ENCODE peak calls at places on chromosomes 4 and X, in ten cellular contexts. T is tibial nerve, J is lung, O is body of pancreas, V is cardiac fibroblast, W is OCI-LY7, P is kidney epithelial cell, M is AG09309, Z is dorsolateral prefrontal cortex, Y is HCT116. C is an unnamed sample.

GRCh38 chr4:145840162-145840768 is 98.4 kb downstream of the ZNF827 start:
- DNase-seq in T (no peak), J (no peak), O (no peak), V (peak), W (peak), P (no peak), M (no peak), Z (no peak), Y (peak), C (peak)

GRCh38 chr4:143482753-143483362 is 30.6 kb upstream of the SMARCA5 start:
- DNase-seq in T (no peak), J (no peak), O (peak), V (peak), W (peak), P (no peak), M (peak), Z (no peak), Y (peak), C (peak)

GRCh38 chr4:16269742-16270522 is 43.7 kb upstream of the TAPT1 start:
- DNase-seq in T (no peak), J (no peak), O (no peak), V (peak), W (no peak), P (no peak), M (peak), Z (no peak), Y (no peak), C (peak)

GRCh38 chr4:16196482-16197393 is 29.5 kb downstream of the TAPT1 start:
- DNase-seq in T (no peak), J (no peak), O (no peak), V (peak), W (no peak), P (peak), M (peak), Z (no peak), Y (peak), C (peak)

GRCh38 chr4:166458756-166459155 is 585.7 kb downstream of the TLL1 start:
- DNase-seq in T (no peak), J (no peak), O (no peak), V (no peak), W (no peak), P (peak), M (no peak), Z (no peak), Y (no peak), C (peak)

GRCh38 chr4:71355045-71355444 is 16.2 kb downstream of the SLC4A4 start:
- DNase-seq in T (no peak), J (no peak), O (no peak), V (no peak), W (no peak), P (no peak), M (no peak), Z (no peak), Y (no peak), C (no peak)

GRCh38 chr4:53981573-53981972 is 82.8 kb downstream of the CHIC2 start:
- DNase-seq in T (no peak), J (no peak), O (no peak), V (no peak), W (no peak), P (no peak), M (peak), Z (no peak), Y (no peak), C (no peak)

GRCh38 chr4:158006973-158007372 is 165.9 kb downstream of the GASK1B start:
- DNase-seq in T (no peak), J (no peak), O (no peak), V (peak), W (no peak), P (no peak), M (no peak), Z (no peak), Y (no peak), C (peak)

GRCh38 chr4:1055721-1056590 is 44.5 kb downstream of the FGFRL1 start:
- DNase-seq in T (no peak), J (no peak), O (no peak), V (peak), W (peak), P (no peak), M (no peak), Z (no peak), Y (no peak), C (peak)

GRCh38 chr4:103996637-103997036 is 276.9 kb upstream of the TACR3 start:
- DNase-seq in T (no peak), J (no peak), O (peak), V (peak), W (no peak), P (peak), M (no peak), Z (peak), Y (peak), C (peak)

GRCh38 chr4:78652282-78652876 is 100.8 kb downstream of the ANXA3 start:
- DNase-seq in T (no peak), J (no peak), O (no peak), V (peak), W (no peak), P (no peak), M (no peak), Z (no peak), Y (no peak), C (peak)

GRCh38 chrX:148310402-148311200 is 189.8 kb upstream of the AFF2 start:
- DNase-seq in T (no peak), J (no peak), O (no peak), V (no peak), W (peak), P (no peak), M (no peak), Z (no peak), Y (no peak), C (no peak)

GRCh38 chr4:4775493-4776004 is 83.9 kb upstream of the MSX1 start:
- DNase-seq in T (no peak), J (no peak), O (no peak), V (no peak), W (no peak), P (no peak), M (no peak), Z (no peak), Y (no peak), C (no peak)

GRCh38 chrX:123184199-123184857 is at the start of gene GRIA3:
- DNase-seq in T (no peak), J (no peak), O (no peak), V (no peak), W (no peak), P (no peak), M (peak), Z (peak), Y (no peak), C (no peak)

GRCh38 chr4:20662851-20663250 is 37.4 kb upstream of the PACRGL start:
- DNase-seq in T (no peak), J (no peak), O (no peak), V (peak), W (no peak), P (no peak), M (no peak), Z (no peak), Y (no peak), C (peak)

GRCh38 chr4:77174426-77174825 is 17.4 kb downstream of the CCNG2 start:
- DNase-seq in T (no peak), J (no peak), O (no peak), V (no peak), W (peak), P (no peak), M (no peak), Z (no peak), Y (no peak), C (no peak)

GRCh38 chr4:8123389-8123788 is 35.2 kb downstream of the ABLIM2 start:
- DNase-seq in T (no peak), J (no peak), O (no peak), V (peak), W (no peak), P (no peak), M (no peak), Z (no peak), Y (no peak), C (no peak)

GRCh38 chr4:96736352-96736889 is 896.5 kb downstream of the PDHA2 start:
- DNase-seq in T (no peak), J (no peak), O (no peak), V (peak), W (no peak), P (peak), M (no peak), Z (no peak), Y (peak), C (peak)

GRCh38 chrX:154592505-154592904 is 7.6 kb downstream of the CTAG1A start:
- DNase-seq in T (no peak), J (no peak), O (no peak), V (no peak), W (no peak), P (no peak), M (no peak), Z (no peak), Y (no peak), C (no peak)

GRCh38 chrX:39862958-39863357 is 234.8 kb downstream of the BCOR start:
- DNase-seq in T (no peak), J (no peak), O (no peak), V (no peak), W (no peak), P (no peak), M (no peak), Z (no peak), Y (no peak), C (no peak)

GRCh38 chr4:31360786-31361185 is 640.6 kb downstream of the PCDH7 start:
- DNase-seq in T (no peak), J (no peak), O (no peak), V (peak), W (no peak), P (no peak), M (peak), Z (no peak), Y (no peak), C (peak)

GRCh38 chrX:103704863-103705262 is 5.8 kb upstream of the TMEM31 start:
- DNase-seq in T (no peak), J (no peak), O (no peak), V (no peak), W (no peak), P (no peak), M (no peak), Z (peak), Y (no peak), C (no peak)

GRCh38 chr4:151563194-151563593 is 154.2 kb downstream of the FHIP1A start:
- DNase-seq in T (no peak), J (no peak), O (peak), V (no peak), W (no peak), P (no peak), M (no peak), Z (no peak), Y (no peak), C (no peak)

GRCh38 chr4:120156115-120156718 is 89.6 kb upstream of the MAD2L1 start:
- DNase-seq in T (no peak), J (no peak), O (peak), V (peak), W (peak), P (peak), M (peak), Z (no peak), Y (peak), C (peak)

GRCh38 chr4:121155893-121156292 is 8.2 kb downstream of the TNIP3 start:
- DNase-seq in T (no peak), J (no peak), O (no peak), V (peak), W (no peak), P (peak), M (peak), Z (no peak), Y (no peak), C (peak)

GRCh38 chrX:107684956-107685385 is 56.7 kb downstream of the PRPS1 start:
- DNase-seq in T (peak), J (peak), O (peak), V (peak), W (no peak), P (no peak), M (no peak), Z (peak), Y (no peak), C (peak)

GRCh38 chrX:1249101-1249887 is 19.3 kb upstream of the CSF2RA start:
- DNase-seq in T (no peak), J (peak), O (no peak), V (no peak), W (peak), P (no peak), M (no peak), Z (peak), Y (no peak), C (no peak)

GRCh38 chrX:117120700-117121099 is 657.9 kb upstream of the CT83 start:
- DNase-seq in T (no peak), J (no peak), O (no peak), V (no peak), W (no peak), P (no peak), M (no peak), Z (no peak), Y (no peak), C (no peak)

GRCh38 chr4:82786004-82786400 is 12.6 kb downstream of the SCD5 start:
- DNase-seq in T (no peak), J (no peak), O (no peak), V (no peak), W (no peak), P (no peak), M (no peak), Z (no peak), Y (no peak), C (no peak)
- H3K4me3 ChIP-seq in T (no peak), J (no peak), O (no peak), V (no peak), W (no peak), P (no peak), M (no peak), Z (peak), Y (peak), C (peak)

DNA sequence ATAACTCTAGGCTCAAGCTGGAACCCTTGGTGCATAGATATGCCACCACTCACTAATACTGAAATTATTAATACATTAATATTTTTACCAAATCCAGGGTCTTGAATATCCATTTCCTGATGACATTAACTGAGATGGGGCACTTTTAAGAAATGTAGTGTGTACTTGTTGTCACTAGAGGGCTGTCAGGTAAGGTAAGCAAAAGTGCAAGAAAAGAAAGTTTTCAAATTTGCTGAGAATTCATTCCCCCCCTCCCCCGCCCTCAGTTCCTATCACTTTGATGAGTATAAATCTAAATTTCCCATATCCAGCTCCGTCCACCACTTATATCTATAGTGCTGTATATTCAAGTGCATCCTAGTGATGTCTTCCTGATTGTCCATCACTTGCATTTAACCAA is 20.5 kb upstream of the WDR44 start:
- DNase-seq in T (no peak), J (no peak), O (no peak), V (peak), W (peak), P (no peak), M (no peak), Z (no peak), Y (no peak), C (peak)
- TF ChIP-seq CTCF in T (no peak), J (no peak), O (no peak), V (peak), W (peak), P (peak), M (peak), Z (peak), Y (peak), C (peak)

GRCh38 chr4:87230806-87231205 is 10.4 kb upstream of the KLHL8 start:
- DNase-seq in T (no peak), J (no peak), O (no peak), V (no peak), W (no peak), P (no peak), M (no peak), Z (no peak), Y (no peak), C (no peak)

GRCh38 chr4:87239821-87240220 is 19.4 kb upstream of the KLHL8 start:
- DNase-seq in T (no peak), J (no peak), O (no peak), V (no peak), W (no peak), P (no peak), M (no peak), Z (no peak), Y (no peak), C (no peak)

GRCh38 chr4:87232241-87232640 is 11.8 kb upstream of the KLHL8 start:
- DNase-seq in T (no peak), J (no peak), O (no peak), V (no peak), W (no peak), P (no peak), M (no peak), Z (no peak), Y (no peak), C (no peak)

GRCh38 chr4:87236851-87237250 is 16.4 kb upstream of the KLHL8 start:
- DNase-seq in T (no peak), J (no peak), O (no peak), V (no peak), W (no peak), P (no peak), M (no peak), Z (no peak), Y (no peak), C (no peak)

DNA sequence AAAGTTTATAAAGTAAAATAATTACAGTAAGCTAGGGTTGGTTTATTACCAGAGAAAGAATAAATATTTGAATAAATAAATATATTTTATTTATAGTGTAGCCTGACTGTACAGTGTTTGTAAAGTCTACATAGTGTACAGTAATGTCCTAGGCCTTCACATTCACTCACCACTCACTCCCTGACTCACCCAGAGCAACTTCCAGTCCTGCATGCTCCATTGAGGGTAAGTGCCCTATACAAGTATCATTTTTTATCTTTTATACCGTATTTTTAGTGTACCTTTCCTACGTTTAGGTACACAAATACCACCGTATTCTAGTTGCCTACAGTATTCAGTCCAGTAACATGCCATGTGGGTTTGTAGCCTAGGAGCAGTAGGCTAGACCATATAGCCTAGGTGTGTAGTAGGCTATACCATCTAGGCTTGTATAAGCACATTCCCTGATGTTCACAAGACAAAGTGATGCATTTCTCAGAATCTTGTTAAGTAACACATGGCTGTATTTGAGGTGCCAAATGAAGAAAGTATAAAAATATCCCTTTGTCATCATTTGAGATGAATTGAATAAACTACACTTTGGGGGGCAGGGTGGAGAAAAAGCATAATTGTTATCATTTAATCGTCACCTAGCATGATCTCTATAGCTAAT is 14.7 kb upstream of the KLHL8 start:
- DNase-seq in T (no peak), J (no peak), O (no peak), V (no peak), W (no peak), P (no peak), M (no peak), Z (no peak), Y (no peak), C (no peak)
- H3K4me3 ChIP-seq in T (peak), J (no peak), O (peak), V (no peak), W (peak), P (peak), M (peak), Z (peak), Y (peak), C (no peak)

GRCh38 chr4:67198757-67199156 is 346.5 kb downstream of the CENPC start:
- DNase-seq in T (no peak), J (no peak), O (no peak), V (peak), W (peak), P (peak), M (no peak), Z (no peak), Y (no peak), C (peak)
- TF ChIP-seq CTCF in T (no peak), J (no peak), O (no peak), V (no peak), W (peak), P (peak), M (no peak), Z (peak), Y (no peak), C (peak)

GRCh38 chrX:132483951-132484350 is 4.9 kb downstream of the MBNL3 start:
- DNase-seq in T (no peak), J (no peak), O (peak), V (no peak), W (no peak), P (no peak), M (no peak), Z (no peak), Y (no peak), C (no peak)

GRCh38 chrX:132481449-132481848 is 7.4 kb downstream of the MBNL3 start:
- DNase-seq in T (no peak), J (no peak), O (no peak), V (no peak), W (no peak), P (no peak), M (no peak), Z (no peak), Y (no peak), C (no peak)

GRCh38 chrX:132483523-132483922 is 5.3 kb downstream of the MBNL3 start:
- DNase-seq in T (no peak), J (no peak), O (no peak), V (no peak), W (no peak), P (no peak), M (no peak), Z (no peak), Y (no peak), C (no peak)

GRCh38 chrX:132482632-132483031 is 6.2 kb downstream of the MBNL3 start:
- DNase-seq in T (no peak), J (no peak), O (no peak), V (no peak), W (no peak), P (no peak), M (no peak), Z (no peak), Y (no peak), C (no peak)

DNA sequence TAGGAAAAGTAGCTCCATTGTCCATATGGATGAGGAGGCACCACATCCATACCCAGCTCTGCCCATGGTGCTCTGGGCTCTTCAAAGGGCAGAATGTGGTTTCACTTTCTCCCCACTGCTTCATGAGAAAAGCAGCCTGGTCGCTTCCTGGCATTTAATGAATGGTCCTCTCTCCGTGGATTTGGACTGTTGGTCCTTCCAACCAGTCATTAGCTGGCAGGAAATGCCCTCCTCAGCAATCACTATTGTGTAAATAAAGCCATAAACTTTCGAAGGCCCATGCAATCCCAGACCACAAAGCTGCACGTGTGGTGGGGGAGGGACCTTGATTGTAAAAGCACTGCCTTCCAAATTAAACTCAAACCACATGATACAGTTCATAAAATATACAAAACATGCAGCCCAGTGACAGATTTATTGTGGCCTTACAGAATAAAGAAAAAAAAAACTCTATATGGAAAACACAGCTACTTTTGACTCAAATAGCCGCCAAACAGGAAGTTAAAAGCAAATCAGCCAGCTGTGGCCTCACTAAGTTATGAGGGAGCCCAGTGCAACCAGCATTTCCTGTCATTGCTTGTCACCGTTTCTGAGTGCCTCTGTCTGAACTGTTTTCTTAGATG is 8.1 kb downstream of the MBNL3 start:
- DNase-seq in T (no peak), J (peak), O (peak), V (peak), W (peak), P (no peak), M (peak), Z (no peak), Y (no peak), C (peak)
- H3K4me3 ChIP-seq in T (peak), J (no peak), O (no peak), V (no peak), W (peak), P (no peak), M (peak), Z (peak), Y (no peak), C (peak)

GRCh38 chrX:45515262-45516215 is 314.9 kb upstream of the DIPK2B start:
- DNase-seq in T (peak), J (peak), O (peak), V (peak), W (no peak), P (peak), M (peak), Z (peak), Y (peak), C (peak)
- TF ChIP-seq CTCF in T (peak), J (peak), O (peak), V (peak), W (peak), P (peak), M (peak), Z (peak), Y (peak), C (peak)

GRCh38 chrX:77899081-77899828 is at the start of gene COX7B:
- DNase-seq in T (peak), J (peak), O (peak), V (peak), W (peak), P (peak), M (peak), Z (peak), Y (peak), C (peak)

GRCh38 chrX:77900688-77901087 is 1.4 kb downstream of the COX7B start:
- DNase-seq in T (no peak), J (no peak), O (no peak), V (peak), W (no peak), P (no peak), M (no peak), Z (no peak), Y (no peak), C (peak)

GRCh38 chrX:77901506-77901905 is 2.2 kb downstream of the COX7B start:
- DNase-seq in T (no peak), J (no peak), O (no peak), V (no peak), W (no peak), P (no peak), M (no peak), Z (no peak), Y (no peak), C (no peak)
- H3K4me3 ChIP-seq in T (no peak), J (no peak), O (no peak), V (no peak), W (peak), P (no peak), M (no peak), Z (peak), Y (no peak), C (no peak)

GRCh38 chr4:150078996-150079581 is 844 bp downstream of the DCLK2 start:
- DNase-seq in T (peak), J (peak), O (peak), V (peak), W (no peak), P (no peak), M (no peak), Z (peak), Y (no peak), C (no peak)
- TF ChIP-seq CTCF in T (no peak), J (no peak), O (peak), V (peak), W (no peak), P (no peak), M (peak), Z (no peak), Y (no peak), C (no peak)

GRCh38 chr4:2059034-2059725 is at the start of gene NAT8L:
- DNase-seq in T (no peak), J (no peak), O (no peak), V (peak), W (peak), P (no peak), M (no peak), Z (peak), Y (peak), C (no peak)
- H3K4me3 ChIP-seq in T (peak), J (peak), O (no peak), V (no peak), W (no peak), P (peak), M (no peak), Z (peak), Y (peak), C (no peak)

C was measured in fibroblast of pulmonary artery.